ENCODE peak calls at places on chromosomes 2 and 18, in four cellular contexts. L is gastrocnemius medialis, C is PC-9, O is anterior cingulate cortex. D is an unnamed sample.

GRCh38 chr18:56869189-56869777 is 218.1 kb downstream of the WDR7 start:
- DNase-seq in L (no peak), C (peak; percentile 56), O (no peak), D (peak; percentile 39)

GRCh38 chr2:100882645-100883613 is 63.0 kb downstream of the NPAS2 start:
- DNase-seq in L (no peak), C (peak; percentile 98), O (no peak), D (no peak)

GRCh38 chr2:170270278-170270864 is 92.4 kb downstream of the MYO3B start:
- DNase-seq in L (no peak), C (no peak), O (no peak), D (no peak)

GRCh38 chr2:236974206-236974605 is 111.5 kb upstream of the COPS8 start:
- DNase-seq in L (no peak), C (no peak), O (no peak), D (no peak)

GRCh38 chr2:96344011-96344410 is 8.4 kb downstream of the NCAPH start:
- DNase-seq in L (no peak), C (no peak), O (no peak), D (no peak)

GRCh38 chr2:199439094-199439493 is 18.6 kb downstream of the SATB2 start:
- DNase-seq in L (no peak), C (no peak), O (no peak), D (no peak)

GRCh38 chr2:177772529-177772928 is 300.0 kb downstream of the PDE11A start:
- DNase-seq in L (no peak), C (no peak), O (no peak), D (no peak)

GRCh38 chr2:151973901-151974199 is 125.0 kb downstream of the CACNB4 start:
- DNase-seq in L (no peak), C (no peak), O (peak; percentile 60), D (no peak)

GRCh38 chr2:202831241-202831997 is 40.1 kb downstream of the ICA1L start:
- DNase-seq in L (no peak), C (peak; percentile 47), O (no peak), D (peak; percentile 13)

GRCh38 chr2:115739574-115739973 is 1297.1 kb downstream of the DPP10 start:
- DNase-seq in L (no peak), C (no peak), O (no peak), D (no peak)

GRCh38 chr2:55628931-55629330 is 11.5 kb upstream of the PPP4R3B start:
- DNase-seq in L (no peak), C (no peak), O (no peak), D (no peak)

GRCh38 chr2:53231908-53232307 is 535.7 kb upstream of the CHAC2 start:
- DNase-seq in L (no peak), C (no peak), O (no peak), D (no peak)

GRCh38 chr2:219520079-219520478 is 5.8 kb downstream of the ASIC4 start:
- DNase-seq in L (no peak), C (no peak), O (no peak), D (no peak)

GRCh38 chr18:80175451-80176235 is 66.6 kb downstream of the ADNP2 start:
- DNase-seq in L (no peak), C (no peak), O (no peak), D (no peak)

GRCh38 chr2:64015386-64015785 is 3.8 kb downstream of the VPS54 start:
- DNase-seq in L (no peak), C (no peak), O (no peak), D (no peak)

GRCh38 chr2:148410899-148411298 is 233.7 kb upstream of the EPC2 start:
- DNase-seq in L (no peak), C (no peak), O (no peak), D (no peak)

GRCh38 chr2:74004212-74005182 is 19.8 kb downstream of the TET3 start:
- DNase-seq in L (no peak), C (no peak), O (no peak), D (no peak)

GRCh38 chr2:66488946-66489345 is 54.0 kb downstream of the MEIS1 start:
- DNase-seq in L (no peak), C (no peak), O (no peak), D (no peak)

GRCh38 chr2:2806711-2807110 is 475.6 kb upstream of the MYT1L start:
- DNase-seq in L (no peak), C (no peak), O (no peak), D (no peak)

GRCh38 chr2:33291278-33292013 is 185.0 kb upstream of the RASGRP3 start:
- DNase-seq in L (no peak), C (peak; percentile 70), O (no peak), D (peak; percentile 96)

GRCh38 chr2:163347982-163348842 is 387.6 kb downstream of the FIGN start:
- DNase-seq in L (peak; percentile 31), C (peak; percentile 85), O (peak; percentile 28), D (peak; percentile 11)

GRCh38 chr2:120708944-120709607 is 26.6 kb upstream of the GLI2 start:
- DNase-seq in L (no peak), C (no peak), O (no peak), D (no peak)

GRCh38 chr18:48031011-48031480 is 100.6 kb upstream of the SMAD2 start:
- DNase-seq in L (peak; percentile 25), C (peak; percentile 61), O (no peak), D (peak; percentile 17)

GRCh38 chr2:127566139-127566417 is 30.6 kb downstream of the MYO7B start:
- DNase-seq in L (no peak), C (peak; percentile 10), O (no peak), D (no peak)

GRCh38 chr2:237020086-237020485 is 65.6 kb upstream of the COPS8 start:
- DNase-seq in L (no peak), C (no peak), O (no peak), D (no peak)

GRCh38 chr2:121254748-121255147 is 30.3 kb downstream of the TFCP2L1 start:
- DNase-seq in L (no peak), C (no peak), O (no peak), D (no peak)

GRCh38 chr2:31258351-31258750 is 24.4 kb downstream of the EHD3 start:
- DNase-seq in L (no peak), C (no peak), O (no peak), D (no peak)

GRCh38 chr2:101753207-101753616 is 55.7 kb downstream of the MAP4K4 start:
- DNase-seq in L (no peak), C (no peak), O (no peak), D (no peak)

D was measured in pulmonary artery endothelial cell.